ENCODE peak calls at places on chromosomes 5 and 9, in four cellular contexts. One of them, this sample, is unnamed. For H3F3A, the result is how much of the 10 kb centered on the place peaks cover.

GRCh38 chr9:123460091-123460490 is 104.1 kb downstream of the CRB2 start:
- DNase-seq in PC-9: no peak
- DNase-seq in GM23338: no peak
- DNase-seq in neural progenitor cell: no peak
- DNase-seq in this sample: no peak

GRCh38 chr5:54881286-54882005 is 103.9 kb downstream of the ESM1 start:
- DNase-seq in PC-9: no peak
- DNase-seq in GM23338: no peak
- DNase-seq in neural progenitor cell: no peak
- DNase-seq in this sample: peak

GRCh38 chr9:137776306-137776995 is 101.1 kb upstream of the CACNA1B start:
- DNase-seq in PC-9: no peak
- DNase-seq in GM23338: no peak
- DNase-seq in neural progenitor cell: no peak
- DNase-seq in this sample: no peak

GRCh38 chr9:127835930-127836586 is 18.4 kb downstream of the ENG start:
- DNase-seq in PC-9: no peak
- DNase-seq in GM23338: no peak
- DNase-seq in neural progenitor cell: no peak
- DNase-seq in this sample: no peak

GRCh38 chr5:77777281-77777892 is 1.2 kb upstream of the TBCA start:
- DNase-seq in PC-9: no peak
- DNase-seq in GM23338: no peak
- DNase-seq in neural progenitor cell: no peak
- DNase-seq in this sample: peak

GRCh38 chr5:115098041-115098702 is 71.5 kb downstream of the TRIM36 start:
- DNase-seq in PC-9: peak
- DNase-seq in GM23338: peak
- DNase-seq in neural progenitor cell: peak
- DNase-seq in this sample: peak

GRCh38 chr9:136611606-136612005 is 51.1 kb upstream of the EGFL7 start:
- DNase-seq in PC-9: no peak
- DNase-seq in GM23338: no peak
- DNase-seq in neural progenitor cell: no peak
- DNase-seq in this sample: no peak

GRCh38 chr9:112249277-112249676 is 74.2 kb upstream of the SUSD1 start:
- DNase-seq in PC-9: peak
- DNase-seq in GM23338: no peak
- DNase-seq in neural progenitor cell: no peak
- DNase-seq in this sample: peak

DNA sequence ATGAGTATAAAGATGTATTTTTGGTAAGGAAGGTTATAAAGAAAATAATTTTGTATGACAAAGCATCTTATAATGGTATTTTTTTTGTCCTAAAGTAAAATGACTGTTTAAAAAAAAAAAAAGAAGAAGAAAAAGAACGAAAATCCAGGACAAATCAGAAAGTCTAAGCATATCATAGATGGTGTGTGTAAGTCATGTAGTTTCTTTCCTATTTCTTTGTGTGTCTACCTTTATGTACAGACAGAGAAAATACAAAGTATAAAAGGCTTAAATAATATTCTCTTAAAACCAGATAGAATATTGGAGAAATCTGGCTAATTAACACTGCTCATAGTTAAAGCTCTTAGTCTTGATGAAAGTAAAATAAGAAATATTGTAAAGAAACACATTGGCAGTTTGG is 7.7 kb downstream of the RIGI start:
- DNase-seq in PC-9: no peak
- DNase-seq in GM23338: no peak
- DNase-seq in neural progenitor cell: no peak
- DNase-seq in this sample: no peak
- H3F3A ChIP-seq in PC-9: under half
- H3F3A ChIP-seq in GM23338: under half
- H3F3A ChIP-seq in neural progenitor cell: under half
- H3F3A ChIP-seq in this sample: under half

DNA sequence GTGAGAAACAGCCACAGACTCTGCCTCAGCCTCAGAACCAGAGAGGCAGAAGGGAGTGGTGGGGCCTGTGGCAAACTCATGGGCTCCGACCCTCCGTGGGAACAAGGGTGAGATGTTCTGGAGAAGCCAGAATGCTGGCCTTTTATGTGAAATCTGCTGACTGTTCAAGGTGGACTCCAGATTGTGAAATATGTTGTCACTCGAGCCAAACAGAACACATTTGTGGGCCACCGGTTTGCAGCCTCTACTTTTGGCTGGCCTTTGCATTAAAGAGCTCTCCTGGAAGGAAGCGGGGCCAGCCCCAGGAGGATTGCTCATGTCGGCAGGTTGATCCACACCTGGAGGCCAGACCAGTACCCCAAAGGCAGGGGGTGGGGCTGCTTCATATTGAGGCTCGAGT is 62.4 kb downstream of the ERGIC1 start:
- DNase-seq in PC-9: no peak
- DNase-seq in GM23338: no peak
- DNase-seq in neural progenitor cell: no peak
- DNase-seq in this sample: no peak
- H3F3A ChIP-seq in PC-9: under half
- H3F3A ChIP-seq in GM23338: under half
- H3F3A ChIP-seq in neural progenitor cell: under half
- H3F3A ChIP-seq in this sample: under half

DNA sequence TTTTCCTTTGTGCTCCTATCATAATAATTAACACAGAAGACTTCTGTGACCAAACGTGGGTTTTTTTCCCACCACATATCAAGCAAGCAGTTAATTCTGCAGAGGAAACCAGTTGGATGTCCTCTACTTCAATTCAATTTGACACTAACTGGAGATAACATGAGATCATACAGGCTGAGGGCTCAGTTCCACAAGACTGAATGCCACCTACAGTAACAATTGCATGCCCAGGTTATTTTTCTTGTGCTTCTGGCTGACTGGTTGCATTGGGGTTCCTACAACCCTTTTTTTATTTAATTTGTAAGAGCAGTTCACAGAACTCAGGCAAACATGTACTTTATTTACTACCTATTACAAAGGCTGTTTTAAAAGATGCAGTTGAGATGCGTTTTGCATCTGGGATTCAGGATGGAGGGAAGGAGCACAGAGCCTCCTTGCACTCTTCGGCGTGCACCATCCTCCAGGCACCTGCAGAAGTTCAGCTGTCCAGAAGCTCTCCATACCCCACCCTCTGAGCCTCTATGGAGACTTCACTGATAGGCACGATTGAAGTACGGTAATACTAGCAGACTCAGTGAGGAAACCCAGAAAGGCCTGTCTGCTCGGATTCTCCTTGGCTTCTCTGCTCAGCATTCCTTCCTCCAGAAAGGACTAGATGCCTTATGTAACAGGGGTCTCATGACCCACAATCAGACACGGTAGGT is 425.2 kb upstream of the CDH9 start:
- DNase-seq in PC-9: no peak
- DNase-seq in GM23338: no peak
- DNase-seq in neural progenitor cell: no peak
- DNase-seq in this sample: no peak
- H3F3A ChIP-seq in PC-9: under half
- H3F3A ChIP-seq in GM23338: under half
- H3F3A ChIP-seq in neural progenitor cell: under half
- H3F3A ChIP-seq in this sample: under half

DNA sequence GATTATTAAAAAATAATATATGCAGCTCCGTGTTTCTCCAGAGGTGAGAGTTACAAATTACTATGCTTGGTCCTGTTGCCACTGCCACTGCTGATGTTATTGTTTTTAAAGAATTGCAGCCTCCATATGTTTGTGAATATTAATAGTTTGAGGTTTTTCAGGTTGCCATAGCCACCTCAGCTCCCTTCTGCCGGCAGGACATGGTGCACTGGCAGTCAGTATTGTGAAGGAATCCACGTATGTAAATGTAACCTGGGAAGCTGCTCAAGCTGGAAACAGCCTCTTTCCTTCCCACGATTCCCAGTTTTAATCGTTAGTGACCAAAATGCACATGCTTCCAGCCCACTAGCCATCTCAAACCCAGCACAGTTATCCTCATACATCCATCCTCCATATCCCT is 184.4 kb upstream of the CCNG1 start:
- DNase-seq in PC-9: no peak
- DNase-seq in GM23338: peak
- DNase-seq in neural progenitor cell: no peak
- DNase-seq in this sample: no peak
- H3F3A ChIP-seq in PC-9: under half
- H3F3A ChIP-seq in GM23338: under half
- H3F3A ChIP-seq in neural progenitor cell: under half
- H3F3A ChIP-seq in this sample: under half

GRCh38 chr5:80185095-80185494 is 70.8 kb downstream of the SERINC5 start:
- DNase-seq in PC-9: no peak
- DNase-seq in GM23338: no peak
- DNase-seq in neural progenitor cell: no peak
- DNase-seq in this sample: no peak
- H3F3A ChIP-seq in PC-9: half or more
- H3F3A ChIP-seq in GM23338: under half
- H3F3A ChIP-seq in neural progenitor cell: half or more
- H3F3A ChIP-seq in this sample: under half